ENCODE peak calls at places on chromosomes 3 and 15, in four cellular contexts. R, S, E and C are unnamed samples.

GRCh38 chr3:24120434-24120833 is 175.3 kb downstream of the NR1D2 start:
- DNase-seq in R (no peak), S (no peak), E (no peak), C (no peak)

GRCh38 chr3:43248194-43248593 is 38.1 kb upstream of the SNRK start:
- DNase-seq in E (no peak), S (no peak), R (no peak), C (no peak)

GRCh38 chr3:167837430-167837829 is 101.9 kb downstream of the SERPINI1 start:
- DNase-seq in R (no peak), S (no peak), E (no peak), C (no peak)

GRCh38 chr3:13537926-13538325 is 11.0 kb upstream of the FBLN2 start:
- DNase-seq in S (no peak), R (no peak), E (peak; percentile 96), C (no peak)

GRCh38 chr3:119927190-119927589 is 145.3 kb downstream of the NR1I2 start:
- DNase-seq in E (no peak), R (no peak), S (no peak), C (no peak)

GRCh38 chr3:89955141-89955540 is 847.7 kb downstream of the EPHA3 start:
- DNase-seq in E (no peak), S (no peak), R (peak; percentile 77), C (no peak)

GRCh38 chr15:92574161-92574560 is 81.4 kb downstream of the FAM174B start:
- DNase-seq in E (no peak), R (no peak), S (no peak), C (no peak)

GRCh38 chr3:186589856-186590579 is 19.5 kb downstream of the DNAJB11 start:
- DNase-seq in R (no peak), S (no peak), E (no peak), C (no peak)

GRCh38 chr15:85897818-85898717 is 103.3 kb upstream of the KLHL25 start:
- DNase-seq in E (no peak), S (no peak), R (no peak), C (no peak)

GRCh38 chr3:195086341-195086740 is 184.6 kb downstream of the XXYLT1 start:
- DNase-seq in E (no peak), S (no peak), R (no peak), C (no peak)

GRCh38 chr3:39540162-39540921 is 72.9 kb downstream of the MOBP start:
- DNase-seq in E (no peak), R (no peak), S (no peak), C (no peak)

GRCh38 chr15:97861529-97861928 is 99.0 kb upstream of the ARRDC4 start:
- DNase-seq in S (no peak), R (no peak), E (no peak), C (no peak)

GRCh38 chr3:77026904-77027634 is 12.8 kb upstream of the ROBO2 start:
- DNase-seq in E (no peak), R (no peak), S (no peak), C (no peak)

GRCh38 chr3:127069814-127070440 is 87.0 kb downstream of the PLXNA1 start:
- DNase-seq in R (no peak), S (no peak), E (no peak), C (no peak)

GRCh38 chr3:23567917-23568316 is 237.8 kb upstream of the UBE2E1 start:
- DNase-seq in S (no peak), R (no peak), E (peak; percentile 67), C (no peak)

GRCh38 chr15:25846377-25846776 is 16.8 kb downstream of the ATP10A start:
- DNase-seq in E (no peak), R (no peak), S (peak; percentile 41), C (peak; percentile 12)

GRCh38 chr15:62445244-62445643 is 280.2 kb upstream of the C2CD4B start:
- DNase-seq in R (no peak), S (no peak), E (no peak), C (no peak)

GRCh38 chr3:178637802-178638201 is 101.6 kb downstream of the KCNMB2 start:
- DNase-seq in E (no peak), R (no peak), S (no peak), C (no peak)

GRCh38 chr15:59303641-59304433 is 68.8 kb downstream of the MYO1E start:
- DNase-seq in S (no peak), R (no peak), E (no peak), C (peak; percentile 51)

GRCh38 chr3:108437439-108437838 is 73.0 kb downstream of the MYH15 start:
- DNase-seq in R (peak; percentile 21), E (no peak), S (no peak), C (no peak)

GRCh38 chr3:65712156-65712555 is 326.6 kb downstream of the MAGI1 start:
- DNase-seq in R (no peak), E (no peak), S (no peak), C (no peak)

GRCh38 chr15:50959717-50960116 is 51.2 kb downstream of the AP4E1 start:
- DNase-seq in E (no peak), S (no peak), R (no peak), C (no peak)

GRCh38 chr15:97976766-97977503 is 16.4 kb downstream of the ARRDC4 start:
- DNase-seq in S (no peak), R (no peak), E (no peak), C (no peak)

GRCh38 chr3:31371464-31371863 is 161.3 kb upstream of the STT3B start:
- DNase-seq in S (no peak), E (no peak), R (no peak), C (no peak)

GRCh38 chr3:112856537-112856936 is 9.9 kb upstream of the CD200R1L start:
- DNase-seq in E (no peak), S (no peak), R (no peak), C (no peak)

GRCh38 chr3:142098974-142099373 is 50.4 kb downstream of the TFDP2 start:
- DNase-seq in R (no peak), E (no peak), S (no peak), C (no peak)

GRCh38 chr3:69428657-69429255 is 42.9 kb upstream of the FRMD4B start:
- DNase-seq in S (no peak), R (no peak), E (no peak), C (no peak)

GRCh38 chr3:50502225-50502583 is 1.2 kb downstream of the CACNA2D2 start:
- DNase-seq in R (no peak), E (no peak), S (no peak), C (no peak)

GRCh38 chr3:171393032-171393744 is 67.0 kb downstream of the TNIK start:
- DNase-seq in S (no peak), R (no peak), E (no peak), C (no peak)

GRCh38 chr3:55885721-55886120 is 398.6 kb upstream of the WNT5A start:
- DNase-seq in E (peak; percentile 52), R (no peak), S (no peak), C (no peak)

GRCh38 chr3:126267169-126267975 is 87.0 kb upstream of the ALDH1L1 start:
- DNase-seq in S (no peak), R (no peak), E (peak; percentile 29), C (no peak)

GRCh38 chr3:123547881-123548534 is 36.8 kb downstream of the HACD2 start:
- DNase-seq in E (no peak), R (no peak), S (no peak), C (no peak)